ENCODE peak calls at places on chromosomes 5 and 9, in five cellular contexts. R is GM12878, J is HepG2, F is SK-N-SH, T is K562. S is an unnamed sample.

GRCh38 chr5:158910782-158911692 is 188.7 kb downstream of the EBF1 start:
- DNase-seq in J (no peak), T (no peak), R (no peak), F (no peak), S (no peak)

GRCh38 chr5:157827429-157827828 is 31.5 kb downstream of the CLINT1 start:
- DNase-seq in J (no peak), F (no peak), R (no peak), T (no peak), S (no peak)

GRCh38 chr9:131677445-131678180 is 62.3 kb downstream of the RAPGEF1 start:
- DNase-seq in J (peak), R (peak), F (peak), T (no peak), S (no peak)

GRCh38 chr5:113520429-113520828 is 6.9 kb downstream of the YTHDC2 start:
- DNase-seq in T (no peak), J (peak), F (no peak), R (peak), S (no peak)

GRCh38 chr5:96692436-96692835 is 30.3 kb downstream of the CAST start:
- DNase-seq in R (no peak), J (no peak), T (no peak), F (no peak), S (no peak)

GRCh38 chr5:455806-456205 is 12.8 kb downstream of the EXOC3 start:
- DNase-seq in T (no peak), J (no peak), R (no peak), F (no peak), S (no peak)

GRCh38 chr5:133025804-133026663 is at the start of gene ZCCHC10:
- DNase-seq in F (peak), R (peak), J (peak), T (peak), S (peak)

GRCh38 chr5:122077451-122078115 is 476 bp downstream of the LOX start:
- DNase-seq in J (peak), F (peak), R (no peak), T (no peak), S (peak)

GRCh38 chr5:139744471-139745120 is 51.0 kb upstream of the PSD2 start:
- DNase-seq in T (no peak), R (no peak), F (no peak), J (no peak), S (no peak)

DNA sequence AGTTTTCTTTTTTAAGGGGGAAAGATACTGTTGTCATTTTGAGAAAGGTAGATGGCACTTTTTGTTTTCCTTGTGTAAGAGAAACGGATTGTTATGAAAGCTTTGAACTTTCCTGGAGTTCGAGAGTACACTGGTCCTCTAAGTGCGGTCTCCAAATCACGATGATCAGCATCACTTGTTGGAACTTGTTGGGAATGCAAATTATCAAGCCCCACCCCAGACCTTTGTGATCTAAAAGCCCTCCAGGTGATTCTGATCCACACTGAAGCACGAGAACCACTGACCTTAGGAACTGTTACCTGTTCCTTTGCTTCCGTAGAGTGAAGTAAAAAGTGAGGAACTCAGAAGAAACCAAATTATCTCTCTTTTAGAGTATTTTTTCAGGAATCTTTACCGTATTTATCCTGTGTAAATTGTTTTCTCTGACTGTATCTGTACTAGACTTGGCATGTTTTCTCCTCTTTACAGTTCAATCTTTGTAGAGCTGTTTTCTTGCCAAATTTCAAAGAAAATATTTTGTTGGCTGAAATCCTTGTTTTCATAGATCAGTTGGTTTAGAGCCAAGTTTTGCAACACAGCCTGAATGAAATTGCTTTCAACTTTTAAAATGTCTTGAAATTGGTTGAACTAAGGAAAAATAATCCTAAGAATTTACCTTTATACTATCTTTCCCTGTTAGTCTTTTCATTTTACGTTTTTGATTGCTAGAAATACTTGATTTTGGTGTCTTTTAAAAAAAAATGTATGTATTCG is 4.0 kb downstream of the MAT2B start:
- DNase-seq in T (peak), R (no peak), J (peak), F (no peak), S (peak)
- TF ChIP-seq FOXM1 in T (no peak), R (no peak), J (no peak), F (no peak), S (no peak)

GRCh38 chr9:113719919-113720318 is 156.2 kb upstream of the ZNF618 start:
- DNase-seq in R (no peak), T (no peak), J (no peak), F (no peak), S (no peak)
- TF ChIP-seq FOXM1 in R (no peak), T (no peak), J (no peak), F (no peak), S (no peak)

GRCh38 chr5:36844305-36844704 is 32.3 kb upstream of the NIPBL start:
- DNase-seq in T (no peak), J (no peak), F (no peak), R (no peak), S (no peak)

GRCh38 chr5:36842087-36842486 is 34.5 kb upstream of the NIPBL start:
- DNase-seq in J (no peak), F (no peak), R (no peak), T (no peak), S (no peak)

GRCh38 chr5:36840077-36840476 is 36.5 kb upstream of the NIPBL start:
- DNase-seq in R (no peak), T (no peak), F (no peak), J (no peak), S (no peak)

GRCh38 chr5:36839479-36839878 is 37.1 kb upstream of the NIPBL start:
- DNase-seq in T (no peak), J (no peak), R (no peak), F (no peak), S (no peak)

DNA sequence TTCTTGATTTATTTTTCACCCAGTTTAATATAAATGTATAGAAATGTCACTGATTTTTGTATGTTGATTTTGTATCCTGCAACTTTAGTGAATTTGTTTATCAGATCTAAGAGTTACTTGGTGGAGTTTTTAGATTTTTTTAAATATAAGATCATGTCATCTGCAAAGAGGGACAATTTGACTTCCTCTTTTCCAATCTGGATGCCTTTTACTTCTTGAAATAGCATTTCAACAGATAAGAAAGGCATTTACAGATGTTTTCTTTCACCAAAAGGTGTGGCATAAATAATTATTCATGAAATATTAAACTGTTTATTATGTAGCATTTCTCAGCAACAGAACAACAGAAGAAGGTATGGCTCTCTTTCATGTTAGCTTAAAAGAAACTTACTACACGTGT is 34.9 kb upstream of the NIPBL start:
- DNase-seq in T (no peak), R (no peak), F (no peak), J (no peak), S (no peak)
- TF ChIP-seq FOXM1 in T (no peak), R (no peak), F (no peak), J (no peak), S (no peak)

GRCh38 chr5:168941901-168942300 is 359.0 kb downstream of the SLIT3 start:
- DNase-seq in J (no peak), F (peak), T (peak), R (no peak), S (peak)
- TF ChIP-seq FOXM1 in J (no peak), F (no peak), T (no peak), R (no peak), S (no peak)

DNA sequence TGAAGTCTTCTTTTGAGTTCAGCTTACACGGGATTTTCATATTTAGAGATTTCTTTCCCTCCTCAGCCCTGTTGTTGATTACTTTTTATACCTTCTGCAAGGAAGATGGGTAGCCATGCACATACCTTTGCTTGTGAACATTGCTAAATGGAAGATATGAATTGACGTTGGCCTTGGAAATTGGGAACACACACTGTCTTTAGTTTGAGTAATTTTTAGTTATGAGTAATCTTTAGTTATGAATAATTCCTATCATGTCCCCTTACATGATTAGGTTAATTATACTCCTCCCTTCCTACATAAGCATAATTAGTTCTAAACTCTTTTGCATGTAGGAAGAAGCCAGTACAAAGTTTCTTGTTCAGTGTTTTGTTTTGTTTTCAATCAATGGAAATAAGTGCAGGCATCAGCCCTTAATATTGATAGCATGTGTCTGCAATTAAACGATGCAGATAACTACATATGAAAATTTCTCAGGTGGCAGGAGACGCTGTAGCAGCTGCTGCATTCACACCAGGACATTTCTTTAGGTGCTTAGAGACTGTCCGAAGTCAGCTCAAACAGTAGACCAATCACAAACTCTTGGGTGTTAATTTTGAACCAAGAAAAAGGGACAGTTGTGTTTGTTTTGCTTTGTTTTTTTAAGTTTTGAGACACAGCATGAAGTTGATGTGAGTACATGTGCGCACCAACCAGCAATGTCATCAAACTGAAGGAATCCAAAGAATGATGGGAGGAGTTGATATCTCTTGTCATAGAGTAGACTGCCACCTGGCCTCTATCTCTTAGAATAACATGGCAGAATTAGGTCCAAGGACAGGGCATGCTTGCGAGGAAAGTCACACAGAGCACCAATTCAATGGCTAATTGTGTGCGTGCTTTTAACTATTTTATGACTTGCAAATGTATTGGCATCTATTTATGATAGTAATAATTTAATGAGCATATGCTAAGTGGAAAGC is 51.4 kb downstream of the SMARCA2 start:
- DNase-seq in F (no peak), J (peak), R (no peak), T (no peak), S (no peak)
- TF ChIP-seq FOXM1 in F (no peak), J (no peak), R (no peak), T (no peak), S (no peak)

DNA sequence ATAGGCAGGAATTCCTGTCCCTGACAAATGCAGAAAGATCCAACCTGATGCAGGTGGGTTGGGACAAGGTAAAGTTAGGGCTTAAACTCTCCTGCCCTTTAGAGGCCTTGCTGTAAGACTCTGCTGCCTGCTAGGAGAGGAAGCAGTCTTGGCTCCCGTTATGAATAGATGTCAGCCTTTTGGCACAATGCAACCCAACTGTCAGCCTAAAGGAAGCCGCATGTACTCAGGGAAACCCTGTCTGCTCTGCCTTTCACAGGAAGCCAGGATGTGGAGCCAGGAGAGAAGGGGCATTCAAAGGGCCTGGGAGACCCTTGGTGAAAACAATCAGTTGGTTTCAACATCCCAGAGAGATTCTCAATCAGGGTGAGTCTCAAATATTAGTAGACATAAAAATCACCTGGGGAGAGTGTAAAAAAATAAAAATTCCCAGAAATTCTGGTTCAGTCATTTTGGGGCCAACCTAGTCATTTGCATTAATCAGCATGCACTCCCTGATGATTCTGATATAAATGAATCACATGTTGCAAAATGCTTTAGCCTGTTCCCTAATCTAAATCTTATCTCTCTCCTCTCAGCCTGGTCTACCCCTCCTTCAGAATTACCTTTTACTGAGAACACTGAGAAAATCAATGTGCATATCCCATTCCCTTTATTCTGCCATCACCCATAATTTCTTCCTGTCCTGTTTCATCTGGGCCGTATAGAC is 136.2 kb upstream of the TRIM32 start:
- DNase-seq in T (no peak), R (no peak), F (no peak), J (no peak), S (no peak)
- TF ChIP-seq FOXM1 in T (no peak), R (no peak), F (no peak), J (no peak), S (no peak)

S was measured in HEK293T.